ENCODE peak calls at places on chromosome 15, in five cellular contexts. D is H9, J is trophoblast cell, L is IMR-90, Y is neuronal stem cell. M is an unnamed sample.
A peak's percentile ranks its signal among the peaks of the same experiment; 100 is the strongest.

GRCh38 chr15:44468713-44469385 is 41.4 kb downstream of the CTDSPL2 start:
- DNase-seq in L (peak; percentile 83), D (no peak), J (peak; percentile 4), Y (no peak), M (peak; percentile 51)

GRCh38 chr15:83310521-83311456 is 26.3 kb upstream of the BNC1 start:
- DNase-seq in Y (no peak), D (no peak), L (no peak), J (no peak), M (peak; percentile 30)

GRCh38 chr15:86915811-86916331 is 836.2 kb downstream of the AGBL1 start:
- DNase-seq in L (peak; percentile 13), J (peak; percentile 70), Y (peak; percentile 56), D (peak; percentile 55), M (peak; percentile 87)

GRCh38 chr15:79922512-79923067 is 25.8 kb upstream of the MTHFS start:
- DNase-seq in Y (no peak), D (peak; percentile 66), L (no peak), J (no peak), M (no peak)

GRCh38 chr15:72725446-72725845 is 39.4 kb downstream of the BBS4 start:
- DNase-seq in Y (no peak), J (no peak), D (no peak), L (no peak), M (no peak)

GRCh38 chr15:72078887-72079286 is 39.1 kb downstream of the MYO9A start:
- DNase-seq in D (no peak), Y (no peak), L (no peak), J (no peak), M (no peak)

GRCh38 chr15:29071193-29071906 is 185.6 kb downstream of the APBA2 start:
- DNase-seq in D (no peak), Y (peak; percentile 9), J (no peak), L (no peak), M (no peak)

GRCh38 chr15:81315452-81316203 is 8.3 kb downstream of the STARD5 start:
- DNase-seq in Y (no peak), L (no peak), J (no peak), D (no peak), M (no peak)

GRCh38 chr15:77107068-77107467 is 36.2 kb upstream of the TSPAN3 start:
- DNase-seq in J (no peak), D (no peak), Y (no peak), L (no peak), M (peak; percentile 22)

GRCh38 chr15:63869371-63870042 is 35.8 kb upstream of the HERC1 start:
- DNase-seq in J (no peak), L (no peak), Y (no peak), D (no peak), M (no peak)

GRCh38 chr15:69080203-69080957 is 65.9 kb downstream of the NOX5 start:
- DNase-seq in J (peak; percentile 83), L (no peak), D (peak; percentile 70), Y (no peak), M (no peak)

GRCh38 chr15:71168163-71168832 is 53.0 kb downstream of the THSD4 start:
- DNase-seq in J (no peak), L (no peak), D (no peak), Y (no peak), M (no peak)

GRCh38 chr15:63906266-63906584 is 72.5 kb upstream of the HERC1 start:
- DNase-seq in Y (no peak), L (no peak), J (no peak), D (no peak), M (no peak)

GRCh38 chr15:80582816-80583423 is 112.2 kb upstream of the ABHD17C start:
- DNase-seq in Y (no peak), J (no peak), L (no peak), D (peak; percentile 8), M (no peak)

GRCh38 chr15:98599911-98600685 is 48.2 kb upstream of the IGF1R start:
- DNase-seq in D (no peak), J (no peak), L (peak; percentile 71), Y (no peak), M (peak; percentile 58)

GRCh38 chr15:55403531-55403930 is 4.6 kb downstream of the CCPG1 start:
- DNase-seq in L (peak; percentile 49), D (no peak), Y (no peak), J (peak; percentile 1), M (peak; percentile 65)

GRCh38 chr15:98896802-98897732 is 110.5 kb downstream of the PGPEP1L start:
- DNase-seq in D (no peak), Y (no peak), L (peak; percentile 100), J (peak; percentile 97), M (peak; percentile 100)

GRCh38 chr15:27730878-27731277 is 368.2 kb downstream of the OCA2 start:
- DNase-seq in L (peak; percentile 61), D (no peak), J (no peak), Y (no peak), M (no peak)

GRCh38 chr15:42919308-42919707 is 1.3 kb downstream of the TTBK2 start:
- DNase-seq in L (peak; percentile 6), J (no peak), D (no peak), Y (no peak), M (no peak)

GRCh38 chr15:39362832-39363561 is 217.9 kb upstream of the THBS1 start:
- DNase-seq in J (no peak), D (no peak), L (peak; percentile 96), Y (no peak), M (peak; percentile 14)

GRCh38 chr15:25664761-25665160 is 198.4 kb downstream of the ATP10A start:
- DNase-seq in L (no peak), Y (no peak), D (no peak), J (no peak), M (no peak)

GRCh38 chr15:71804695-71805470 is 5.5 kb upstream of the NR2E3 start:
- DNase-seq in D (no peak), L (no peak), Y (no peak), J (peak; percentile 60), M (no peak)

DNA sequence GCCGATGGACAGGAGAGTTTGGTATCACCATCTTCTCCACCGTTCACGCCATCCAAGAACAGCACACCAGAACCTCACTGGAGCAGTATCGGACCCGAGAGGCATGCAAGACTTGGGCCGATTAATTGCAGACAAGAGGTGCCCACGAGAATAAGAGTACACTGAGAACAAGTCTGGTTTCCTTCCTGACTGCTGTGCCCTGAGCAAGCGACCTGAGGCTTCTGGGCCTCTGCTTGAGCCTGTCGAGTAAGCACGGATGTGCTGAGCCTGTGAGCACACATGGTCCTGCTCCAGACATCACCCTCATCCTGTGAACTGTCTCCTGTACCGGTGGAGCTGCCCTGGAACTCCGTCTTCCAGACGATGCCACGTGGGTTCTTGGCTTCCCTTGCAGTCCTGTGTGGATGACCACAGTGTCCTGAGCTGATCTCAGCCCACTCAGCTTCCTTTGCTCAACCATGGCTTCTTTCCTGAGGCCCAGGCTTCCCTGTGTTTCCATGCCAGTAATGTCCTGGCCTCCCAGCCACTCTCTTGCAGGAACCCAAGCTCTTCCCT is 34.3 kb upstream of the SNRPA1 start:
- DNase-seq in J (no peak), L (no peak), D (no peak), Y (no peak), M (no peak)
- H3K14ac ChIP-seq in J (no peak overlapping the region), L (no peak overlapping the region), D (no peak overlapping the region), Y (peak overlapping the region; percentile 4), M (no peak overlapping the region)

DNA sequence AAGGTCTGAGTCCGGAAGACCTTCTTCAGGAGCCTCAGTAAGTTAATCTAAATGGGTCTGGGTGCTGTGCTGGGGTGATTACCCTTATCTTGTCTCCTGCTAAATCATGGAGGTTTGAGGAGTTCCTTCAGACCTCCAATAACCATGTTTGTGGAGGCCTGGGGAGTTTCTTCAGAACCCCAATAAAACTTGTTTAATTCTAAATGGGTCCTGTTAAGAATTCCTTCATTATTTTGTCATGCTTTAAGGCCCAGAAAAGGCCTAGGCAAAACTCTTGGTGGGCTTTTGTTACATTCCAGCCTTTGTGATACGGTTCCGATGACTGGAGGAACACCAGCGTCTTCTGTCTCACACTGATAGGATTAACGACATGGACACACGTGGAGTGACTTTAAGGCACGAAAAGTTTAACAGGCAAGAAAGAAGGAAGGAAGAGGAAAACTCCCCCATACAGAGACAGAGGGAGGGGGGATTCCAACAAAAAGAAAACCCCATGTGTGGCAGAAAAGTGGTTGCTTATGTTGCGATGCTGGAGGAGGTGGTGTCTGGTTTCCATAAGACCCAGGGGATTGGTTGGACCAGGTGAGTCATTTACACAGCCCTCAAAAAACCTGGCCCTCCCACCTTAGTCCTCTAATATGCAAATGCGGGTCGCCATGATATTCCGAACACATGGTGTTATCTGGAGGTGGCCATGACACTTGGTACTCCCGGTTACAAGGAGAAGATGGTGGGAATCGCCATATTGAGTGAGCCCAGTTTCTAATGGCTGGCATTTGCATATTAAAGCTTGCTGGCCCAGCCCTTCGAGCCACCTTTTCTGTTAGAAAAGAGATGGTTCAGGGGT is 72.6 kb upstream of the MFGE8 start:
- DNase-seq in L (no peak), D (peak; percentile 94), Y (no peak), J (no peak), M (no peak)
- H2AK5ac ChIP-seq in L (peak overlapping the region; percentile 41), D (no peak overlapping the region), Y (no peak overlapping the region), J (no peak overlapping the region), M (no peak overlapping the region)

DNA sequence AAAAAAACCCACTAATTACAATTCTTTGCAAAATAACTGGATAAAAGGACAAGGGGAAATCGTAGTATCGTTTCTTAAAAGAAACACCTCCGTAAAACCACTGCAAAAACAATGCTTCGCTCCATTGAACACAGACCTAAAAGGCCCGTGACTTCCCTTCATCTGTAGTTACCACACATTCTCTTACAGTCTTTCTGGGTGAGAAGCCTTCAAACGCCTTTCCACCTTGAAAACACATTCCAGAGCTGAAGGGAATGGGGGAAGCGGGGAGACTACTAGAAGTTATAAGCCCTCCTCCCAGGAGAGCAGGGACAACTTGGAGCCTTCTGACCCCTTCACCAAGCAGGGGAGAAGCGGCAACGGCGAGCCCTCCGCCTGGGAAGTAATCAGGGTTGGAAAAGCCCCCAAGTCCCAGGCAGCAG is 544 bp downstream of the SECISBP2L start:
- DNase-seq in L (peak; percentile 21), J (peak; percentile 55), D (no peak), Y (no peak), M (peak; percentile 59)
- H3K14ac ChIP-seq in L (peak overlapping the region; percentile 96), J (peak overlapping the region; percentile 88), D (peak overlapping the region; percentile 77), Y (peak overlapping the region; percentile 92), M (no peak overlapping the region)

GRCh38 chr15:62500325-62500724 is 335.2 kb upstream of the C2CD4B start:
- DNase-seq in J (no peak), L (no peak), Y (no peak), D (no peak), M (no peak)

GRCh38 chr15:62502451-62502850 is 337.4 kb upstream of the C2CD4B start:
- DNase-seq in D (no peak), Y (no peak), L (no peak), J (no peak), M (no peak)

GRCh38 chr15:62505761-62506160 is 340.7 kb upstream of the C2CD4B start:
- DNase-seq in L (no peak), Y (no peak), D (no peak), J (no peak), M (no peak)

GRCh38 chr15:62506217-62506805 is 341.2 kb upstream of the C2CD4B start:
- DNase-seq in D (no peak), Y (no peak), L (peak; percentile 70), J (peak; percentile 70), M (peak; percentile 65)

GRCh38 chr15:62503451-62503850 is 338.4 kb upstream of the C2CD4B start:
- DNase-seq in J (no peak), D (no peak), Y (no peak), L (no peak), M (peak; percentile 85)
- H2AK5ac ChIP-seq in J (no peak overlapping the region), D (no peak overlapping the region), Y (no peak overlapping the region), L (peak overlapping the region; percentile 68), M (no peak overlapping the region)